ENCODE peak calls at places on chromosomes 11 and 22, in five cellular contexts. D is NCI-H1092, O is cardiac fibroblast, Y is brain microvascular endothelial cell, A is BE2C. F is an unnamed sample.

GRCh38 chr22:46466255-46466676 is 71.2 kb downstream of the CELSR1 start:
- DNase-seq in D (no peak), Y (no peak), O (no peak), A (no peak), F (no peak)

GRCh38 chr11:14242733-14243132 is 116.2 kb downstream of the RRAS2 start:
- DNase-seq in D (no peak), Y (no peak), O (no peak), A (no peak), F (no peak)

GRCh38 chr22:23119492-23120414 is 22.0 kb downstream of the RSPH14 start:
- DNase-seq in Y (peak), D (no peak), A (no peak), O (no peak), F (no peak)

GRCh38 chr22:46569848-46570695 is 32.7 kb upstream of the CELSR1 start:
- DNase-seq in A (no peak), Y (no peak), O (no peak), D (no peak), F (no peak)

GRCh38 chr22:39013923-39014722 is at the start of gene APOBEC3C:
- DNase-seq in A (peak), Y (peak), O (peak), D (no peak), F (peak)

GRCh38 chr11:105588001-105588400 is 21.9 kb upstream of the GRIA4 start:
- DNase-seq in O (peak), D (no peak), Y (peak), A (no peak), F (no peak)

GRCh38 chr22:40302149-40302548 is 44.2 kb upstream of the ADSL start:
- DNase-seq in O (no peak), A (no peak), Y (no peak), D (no peak), F (no peak)

GRCh38 chr11:128207861-128208321 is 379.5 kb downstream of the ETS1 start:
- DNase-seq in Y (peak), A (no peak), D (no peak), O (peak), F (no peak)

GRCh38 chr11:45959851-45960250 is 37.4 kb downstream of the LARGE2 start:
- DNase-seq in A (no peak), D (no peak), Y (no peak), O (peak), F (no peak)

GRCh38 chr11:120401506-120401905 is 65.3 kb downstream of the ARHGEF12 start:
- DNase-seq in Y (no peak), O (no peak), A (no peak), D (no peak), F (no peak)

GRCh38 chr11:10484461-10485180 is 29.6 kb downstream of the AMPD3 start:
- DNase-seq in D (no peak), Y (no peak), A (no peak), O (no peak), F (no peak)

GRCh38 chr11:69297926-69298777 is 4.2 kb downstream of the MYEOV start:
- DNase-seq in Y (peak), D (no peak), A (no peak), O (peak), F (no peak)